ENCODE peak calls at places on chromosome 22, in four cellular contexts. N is lung, J is AG04450, Z is mammary epithelial cell. Q is an unnamed sample.

GRCh38 chr22:27598792-27599191 is 202.8 kb downstream of the MN1 start:
- DNase-seq in N (no peak), J (no peak), Z (no peak), Q (no peak)

GRCh38 chr22:49398646-49399045 is 429.0 kb downstream of the BRD1 start:
- DNase-seq in N (peak; percentile 26), J (no peak), Z (no peak), Q (no peak)

GRCh38 chr22:44091021-44091721 is 67.1 kb downstream of the PARVB start:
- DNase-seq in N (no peak), J (no peak), Z (no peak), Q (peak; percentile 4)

GRCh38 chr22:47160141-47160541 is 397.7 kb downstream of the TBC1D22A start:
- DNase-seq in N (no peak), J (no peak), Z (no peak), Q (no peak)

GRCh38 chr22:38657248-38657909 is 941 bp downstream of the CBY1 start:
- DNase-seq in N (no peak), J (no peak), Z (peak; percentile 59), Q (no peak)

GRCh38 chr22:31829505-31829904 is 75.7 kb downstream of the DEPDC5 start:
- DNase-seq in N (no peak), J (peak; percentile 82), Z (peak; percentile 98), Q (peak; percentile 55)

GRCh38 chr22:19173047-19174035 is 5.2 kb downstream of the SLC25A1 start:
- DNase-seq in N (no peak), J (no peak), Z (no peak), Q (no peak)

GRCh38 chr22:44404341-44405020 is 91.7 kb upstream of the SHISAL1 start:
- DNase-seq in N (no peak), J (no peak), Z (no peak), Q (no peak)

GRCh38 chr22:20124083-20124787 is 7.2 kb upstream of the TRMT2A start:
- DNase-seq in N (no peak), J (no peak), Z (no peak), Q (no peak)

GRCh38 chr22:30868663-30869385 is 99.8 kb downstream of the MORC2 start:
- DNase-seq in N (no peak), J (no peak), Z (no peak), Q (no peak)

GRCh38 chr22:27809226-27809625 is 7.7 kb upstream of the MN1 start:
- DNase-seq in N (no peak), J (no peak), Z (no peak), Q (peak; percentile 46)

GRCh38 chr22:33020721-33021120 is 37.5 kb downstream of the SYN3 start:
- DNase-seq in N (no peak), J (no peak), Z (no peak), Q (no peak)
- H3K27ac ChIP-seq in N (no peak overlapping the region), J (no peak overlapping the region), Z (no peak overlapping the region), Q (no peak overlapping the region)

DNA sequence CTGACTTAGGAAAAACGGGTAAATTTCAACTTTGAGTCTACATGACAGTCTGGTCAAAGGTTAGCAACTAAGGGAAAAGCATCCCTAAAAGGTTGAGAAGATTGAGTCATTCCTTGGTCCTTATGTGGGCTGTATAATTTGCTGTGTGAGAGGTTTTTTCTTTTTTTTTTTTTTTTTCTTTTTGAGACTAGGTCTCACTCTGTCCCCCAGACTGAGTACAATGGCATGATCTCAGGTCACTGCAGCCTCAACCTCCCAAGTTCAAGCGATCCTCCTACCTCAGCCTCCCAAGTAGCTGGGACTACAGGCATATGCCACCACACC is 101.4 kb downstream of the MRTFA start:
- DNase-seq in N (no peak), J (no peak), Z (no peak), Q (no peak)
- H3K4me3 ChIP-seq in N (no peak overlapping the region), J (no peak overlapping the region), Z (no peak overlapping the region), Q (no peak overlapping the region)

GRCh38 chr22:46044718-46045458 is 67.9 kb upstream of the WNT7B start:
- DNase-seq in N (no peak), J (no peak), Z (no peak), Q (no peak)

GRCh38 chr22:46045459-46046298 is 68.7 kb upstream of the WNT7B start:
- DNase-seq in N (no peak), J (no peak), Z (no peak), Q (no peak)

GRCh38 chr22:46043339-46043738 is 66.4 kb upstream of the WNT7B start:
- DNase-seq in N (no peak), J (no peak), Z (peak; percentile 30), Q (no peak)

GRCh38 chr22:46042786-46043185 is 65.8 kb upstream of the WNT7B start:
- DNase-seq in N (no peak), J (no peak), Z (peak; percentile 37), Q (no peak)

DNA sequence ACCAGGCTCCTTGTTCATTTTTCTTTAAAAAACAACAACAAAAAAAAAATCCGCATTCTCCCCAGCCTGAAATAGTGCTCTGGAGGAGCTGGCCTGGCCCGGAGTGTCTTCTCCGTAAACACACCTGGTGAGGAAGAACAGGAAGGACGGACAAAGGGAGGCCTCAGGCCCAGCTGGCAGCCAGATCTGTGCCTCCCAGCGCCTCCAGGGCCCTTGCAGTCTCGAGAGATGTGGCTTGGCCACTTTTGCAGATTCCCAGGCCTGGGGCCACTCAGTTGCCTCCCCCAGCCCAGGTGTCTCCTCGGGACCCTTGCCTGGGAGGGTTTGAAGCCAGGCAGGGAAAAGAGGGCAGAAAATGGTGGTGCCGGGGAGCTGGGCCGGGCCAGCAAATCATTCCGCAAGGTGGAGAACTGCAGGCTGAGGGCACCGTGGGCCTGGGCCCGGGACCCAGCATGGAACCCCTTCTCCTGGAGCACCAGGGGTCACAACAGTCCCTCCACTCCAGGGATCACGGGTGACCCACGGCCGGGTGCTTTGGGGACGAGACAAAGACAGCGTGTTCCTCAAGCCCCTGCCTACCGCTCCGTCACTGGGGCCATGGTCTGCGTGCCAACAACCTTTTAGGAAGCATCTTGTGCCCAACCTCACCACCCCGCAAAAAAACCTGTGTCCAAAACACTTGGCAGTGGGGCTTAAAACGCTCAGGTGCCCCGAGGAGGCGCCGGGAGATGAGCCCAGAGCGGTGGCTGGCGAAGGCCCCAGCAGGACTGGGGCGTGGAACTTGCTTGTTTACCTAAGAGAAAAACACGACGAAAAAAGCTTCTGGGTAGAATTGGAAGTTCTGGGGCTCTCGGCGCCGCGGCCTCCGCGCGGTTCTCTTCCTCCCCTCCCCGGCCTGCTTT is 67.1 kb upstream of the WNT7B start:
- DNase-seq in N (no peak), J (no peak), Z (peak; percentile 70), Q (no peak)
- H3K27me3 ChIP-seq in N (no peaks in the 10 kb centered on the region), J (no peaks in the 10 kb centered on the region), Z (no peaks in the 10 kb centered on the region), Q (no peaks in the 10 kb centered on the region)

GRCh38 chr22:35910926-35911325 is 117.7 kb downstream of the RBFOX2 start:
- DNase-seq in N (no peak), J (no peak), Z (no peak), Q (no peak)
- H3K27ac ChIP-seq in N (no peak overlapping the region), J (no peak overlapping the region), Z (no peak overlapping the region), Q (no peak overlapping the region)